ENCODE peak calls at places on chromosomes 2 and 18, in eight cellular contexts. One of them, this sample, is unnamed.

GRCh38 chr2:238914648-238915015 is 66.7 kb downstream of the TWIST2 start:
- DNase-seq in cardiac fibroblast: peak
- DNase-seq in AG04450: no peak
- DNase-seq in fibroblast of pulmonary artery: peak
- DNase-seq in dorsolateral prefrontal cortex: no peak
- DNase-seq in RWPE1: peak
- DNase-seq in WTC11: no peak
- DNase-seq in GM12865: no peak
- DNase-seq in this sample: no peak

GRCh38 chr2:185477452-185477851 is 261.2 kb upstream of the FSIP2 start:
- DNase-seq in dorsolateral prefrontal cortex: no peak
- DNase-seq in GM12865: no peak
- DNase-seq in RWPE1: no peak
- DNase-seq in WTC11: no peak
- DNase-seq in fibroblast of pulmonary artery: no peak
- DNase-seq in cardiac fibroblast: no peak
- DNase-seq in AG04450: no peak
- DNase-seq in this sample: no peak

GRCh38 chr2:188773075-188773474 is 201.1 kb upstream of the COL3A1 start:
- DNase-seq in WTC11: no peak
- DNase-seq in cardiac fibroblast: peak
- DNase-seq in RWPE1: peak
- DNase-seq in dorsolateral prefrontal cortex: no peak
- DNase-seq in GM12865: no peak
- DNase-seq in fibroblast of pulmonary artery: peak
- DNase-seq in AG04450: no peak
- DNase-seq in this sample: no peak

GRCh38 chr18:65768379-65768778 is 17.6 kb downstream of the CDH7 start:
- DNase-seq in GM12865: no peak
- DNase-seq in WTC11: no peak
- DNase-seq in AG04450: no peak
- DNase-seq in fibroblast of pulmonary artery: no peak
- DNase-seq in dorsolateral prefrontal cortex: no peak
- DNase-seq in RWPE1: no peak
- DNase-seq in cardiac fibroblast: no peak
- DNase-seq in this sample: no peak

GRCh38 chr2:241908686-241909420 is 39.3 kb downstream of the RTP5 start:
- DNase-seq in GM12865: no peak
- DNase-seq in dorsolateral prefrontal cortex: no peak
- DNase-seq in RWPE1: no peak
- DNase-seq in fibroblast of pulmonary artery: no peak
- DNase-seq in cardiac fibroblast: no peak
- DNase-seq in AG04450: no peak
- DNase-seq in WTC11: no peak
- DNase-seq in this sample: no peak

GRCh38 chr2:135004005-135004746 is 43.1 kb downstream of the MAP3K19 start:
- DNase-seq in AG04450: peak
- DNase-seq in RWPE1: peak
- DNase-seq in GM12865: peak
- DNase-seq in WTC11: peak
- DNase-seq in fibroblast of pulmonary artery: peak
- DNase-seq in dorsolateral prefrontal cortex: peak
- DNase-seq in cardiac fibroblast: peak
- DNase-seq in this sample: peak

GRCh38 chr2:234291765-234292204 is 205.1 kb downstream of the ARL4C start:
- DNase-seq in GM12865: peak
- DNase-seq in fibroblast of pulmonary artery: peak
- DNase-seq in AG04450: no peak
- DNase-seq in RWPE1: no peak
- DNase-seq in WTC11: no peak
- DNase-seq in dorsolateral prefrontal cortex: no peak
- DNase-seq in cardiac fibroblast: peak
- DNase-seq in this sample: no peak

GRCh38 chr2:37585982-37586621 is 85.3 kb downstream of the CDC42EP3 start:
- DNase-seq in WTC11: no peak
- DNase-seq in cardiac fibroblast: peak
- DNase-seq in AG04450: no peak
- DNase-seq in GM12865: peak
- DNase-seq in fibroblast of pulmonary artery: peak
- DNase-seq in RWPE1: peak
- DNase-seq in dorsolateral prefrontal cortex: peak
- DNase-seq in this sample: no peak

GRCh38 chr2:143946436-143947385 is 573.2 kb downstream of the ZEB2 start:
- DNase-seq in cardiac fibroblast: no peak
- DNase-seq in GM12865: no peak
- DNase-seq in AG04450: no peak
- DNase-seq in RWPE1: no peak
- DNase-seq in fibroblast of pulmonary artery: no peak
- DNase-seq in WTC11: no peak
- DNase-seq in dorsolateral prefrontal cortex: peak
- DNase-seq in this sample: no peak

GRCh38 chr2:8580316-8581047 is 101.4 kb upstream of the ID2 start:
- DNase-seq in dorsolateral prefrontal cortex: no peak
- DNase-seq in WTC11: no peak
- DNase-seq in cardiac fibroblast: no peak
- DNase-seq in fibroblast of pulmonary artery: no peak
- DNase-seq in AG04450: no peak
- DNase-seq in RWPE1: no peak
- DNase-seq in GM12865: no peak
- DNase-seq in this sample: no peak

GRCh38 chr18:68757121-68757520 is 40.8 kb upstream of the CCDC102B start:
- DNase-seq in dorsolateral prefrontal cortex: no peak
- DNase-seq in fibroblast of pulmonary artery: peak
- DNase-seq in GM12865: no peak
- DNase-seq in AG04450: no peak
- DNase-seq in RWPE1: no peak
- DNase-seq in WTC11: no peak
- DNase-seq in cardiac fibroblast: no peak
- DNase-seq in this sample: no peak

GRCh38 chr18:48228301-48228715 is 180.9 kb downstream of the ZBTB7C start:
- DNase-seq in cardiac fibroblast: peak
- DNase-seq in dorsolateral prefrontal cortex: no peak
- DNase-seq in AG04450: no peak
- DNase-seq in RWPE1: peak
- DNase-seq in WTC11: no peak
- DNase-seq in GM12865: no peak
- DNase-seq in fibroblast of pulmonary artery: peak
- DNase-seq in this sample: no peak

GRCh38 chr18:79248495-79249078 is 147.1 kb upstream of the NFATC1 start:
- DNase-seq in fibroblast of pulmonary artery: peak
- DNase-seq in cardiac fibroblast: peak
- DNase-seq in GM12865: no peak
- DNase-seq in AG04450: no peak
- DNase-seq in RWPE1: no peak
- DNase-seq in WTC11: no peak
- DNase-seq in dorsolateral prefrontal cortex: no peak
- DNase-seq in this sample: no peak

GRCh38 chr2:177075254-177075653 is 137.3 kb upstream of the HNRNPA3 start:
- DNase-seq in RWPE1: no peak
- DNase-seq in cardiac fibroblast: no peak
- DNase-seq in fibroblast of pulmonary artery: no peak
- DNase-seq in AG04450: no peak
- DNase-seq in WTC11: no peak
- DNase-seq in dorsolateral prefrontal cortex: no peak
- DNase-seq in GM12865: no peak
- DNase-seq in this sample: no peak

GRCh38 chr18:8661754-8662573 is 43.4 kb upstream of the MTCL1 start:
- DNase-seq in WTC11: peak
- DNase-seq in dorsolateral prefrontal cortex: no peak
- DNase-seq in GM12865: no peak
- DNase-seq in fibroblast of pulmonary artery: peak
- DNase-seq in RWPE1: peak
- DNase-seq in cardiac fibroblast: peak
- DNase-seq in AG04450: no peak
- DNase-seq in this sample: peak

GRCh38 chr2:128988326-128988725 is 669.7 kb upstream of the HS6ST1 start:
- DNase-seq in dorsolateral prefrontal cortex: no peak
- DNase-seq in WTC11: no peak
- DNase-seq in fibroblast of pulmonary artery: no peak
- DNase-seq in cardiac fibroblast: no peak
- DNase-seq in GM12865: no peak
- DNase-seq in RWPE1: no peak
- DNase-seq in AG04450: no peak
- DNase-seq in this sample: no peak

GRCh38 chr2:105570757-105571156 is 171.9 kb upstream of the FHL2 start:
- DNase-seq in cardiac fibroblast: no peak
- DNase-seq in GM12865: no peak
- DNase-seq in AG04450: no peak
- DNase-seq in RWPE1: no peak
- DNase-seq in dorsolateral prefrontal cortex: no peak
- DNase-seq in WTC11: no peak
- DNase-seq in fibroblast of pulmonary artery: no peak
- DNase-seq in this sample: no peak

GRCh38 chr18:63205791-63206252 is 113.7 kb downstream of the BCL2 start:
- DNase-seq in RWPE1: no peak
- DNase-seq in GM12865: peak
- DNase-seq in AG04450: no peak
- DNase-seq in WTC11: no peak
- DNase-seq in fibroblast of pulmonary artery: no peak
- DNase-seq in cardiac fibroblast: no peak
- DNase-seq in dorsolateral prefrontal cortex: no peak
- DNase-seq in this sample: no peak

GRCh38 chr2:4673025-4673489 is 969.7 kb downstream of the DCDC2C start:
- DNase-seq in AG04450: no peak
- DNase-seq in cardiac fibroblast: no peak
- DNase-seq in RWPE1: no peak
- DNase-seq in fibroblast of pulmonary artery: no peak
- DNase-seq in dorsolateral prefrontal cortex: no peak
- DNase-seq in GM12865: no peak
- DNase-seq in WTC11: no peak
- DNase-seq in this sample: no peak

GRCh38 chr2:173290518-173290917 is 64.2 kb upstream of the CDCA7 start:
- DNase-seq in WTC11: no peak
- DNase-seq in RWPE1: no peak
- DNase-seq in GM12865: no peak
- DNase-seq in cardiac fibroblast: no peak
- DNase-seq in dorsolateral prefrontal cortex: no peak
- DNase-seq in fibroblast of pulmonary artery: no peak
- DNase-seq in AG04450: no peak
- DNase-seq in this sample: no peak

GRCh38 chr2:101805146-101806088 is 107.9 kb downstream of the MAP4K4 start:
- DNase-seq in fibroblast of pulmonary artery: peak
- DNase-seq in GM12865: no peak
- DNase-seq in RWPE1: no peak
- DNase-seq in AG04450: no peak
- DNase-seq in cardiac fibroblast: peak
- DNase-seq in WTC11: no peak
- DNase-seq in dorsolateral prefrontal cortex: no peak
- DNase-seq in this sample: no peak

GRCh38 chr2:154452906-154453493 is 245.5 kb upstream of the KCNJ3 start:
- DNase-seq in dorsolateral prefrontal cortex: no peak
- DNase-seq in GM12865: peak
- DNase-seq in cardiac fibroblast: peak
- DNase-seq in RWPE1: peak
- DNase-seq in WTC11: no peak
- DNase-seq in AG04450: no peak
- DNase-seq in fibroblast of pulmonary artery: peak
- DNase-seq in this sample: no peak

DNA sequence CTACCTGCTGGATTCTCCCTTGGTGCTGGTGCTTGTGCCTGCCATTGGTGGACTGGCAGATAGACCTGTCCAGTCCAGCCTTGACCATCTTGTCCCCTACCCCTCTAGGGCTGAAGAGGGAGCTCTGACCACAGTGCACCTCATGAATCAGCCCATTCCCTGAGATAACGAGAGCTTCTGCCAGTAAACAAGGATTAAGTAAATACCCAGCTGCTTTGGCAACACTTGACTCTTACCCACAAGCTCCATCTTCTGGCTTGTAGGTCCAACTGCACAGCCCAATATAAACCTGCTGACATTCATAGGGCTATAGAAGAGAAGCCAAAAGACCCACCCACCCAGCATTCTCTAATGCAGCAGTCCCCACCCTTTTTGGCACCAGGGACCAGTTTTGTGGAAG is 186.4 kb downstream of the PIK3C3 start:
- DNase-seq in GM12865: no peak
- DNase-seq in fibroblast of pulmonary artery: no peak
- DNase-seq in cardiac fibroblast: no peak
- DNase-seq in RWPE1: no peak
- DNase-seq in AG04450: no peak
- DNase-seq in dorsolateral prefrontal cortex: no peak
- DNase-seq in WTC11: no peak
- DNase-seq in this sample: no peak
- TF ChIP-seq CTCF in GM12865: no peak
- TF ChIP-seq CTCF in fibroblast of pulmonary artery: no peak
- TF ChIP-seq CTCF in cardiac fibroblast: no peak
- TF ChIP-seq CTCF in RWPE1: no peak
- TF ChIP-seq CTCF in AG04450: no peak
- TF ChIP-seq CTCF in dorsolateral prefrontal cortex: no peak
- TF ChIP-seq CTCF in WTC11: no peak
- TF ChIP-seq CTCF in this sample: no peak

GRCh38 chr2:138564586-138565250 is 63.1 kb downstream of the SPOPL start:
- DNase-seq in dorsolateral prefrontal cortex: no peak
- DNase-seq in cardiac fibroblast: no peak
- DNase-seq in GM12865: no peak
- DNase-seq in RWPE1: peak
- DNase-seq in AG04450: no peak
- DNase-seq in fibroblast of pulmonary artery: no peak
- DNase-seq in WTC11: no peak
- DNase-seq in this sample: no peak
- TF ChIP-seq CTCF in dorsolateral prefrontal cortex: no peak
- TF ChIP-seq CTCF in cardiac fibroblast: no peak
- TF ChIP-seq CTCF in GM12865: no peak
- TF ChIP-seq CTCF in RWPE1: no peak
- TF ChIP-seq CTCF in AG04450: no peak
- TF ChIP-seq CTCF in fibroblast of pulmonary artery: no peak
- TF ChIP-seq CTCF in WTC11: no peak
- TF ChIP-seq CTCF in this sample: no peak

DNA sequence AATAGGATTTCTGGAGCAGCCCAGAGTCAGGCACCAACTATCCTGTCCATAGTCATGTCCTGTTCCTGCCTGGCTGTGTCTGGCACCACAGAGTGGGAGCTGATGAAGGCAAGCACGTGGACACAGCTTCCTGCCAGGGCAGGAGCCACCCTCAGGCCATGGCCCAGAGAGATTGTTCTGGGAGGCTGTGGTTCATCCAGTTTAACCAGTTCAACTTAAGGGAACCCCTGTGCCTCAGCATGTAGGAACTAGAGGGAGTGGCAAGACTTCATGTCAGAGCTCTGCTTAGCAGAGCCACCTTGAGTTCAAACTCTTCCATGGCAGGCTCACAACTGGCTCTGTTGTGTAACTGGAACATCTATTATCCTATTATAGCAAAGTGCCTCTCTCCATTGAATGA is 73.2 kb upstream of the NCKAP5 start:
- DNase-seq in GM12865: no peak
- DNase-seq in RWPE1: peak
- DNase-seq in dorsolateral prefrontal cortex: peak
- DNase-seq in cardiac fibroblast: peak
- DNase-seq in fibroblast of pulmonary artery: no peak
- DNase-seq in WTC11: peak
- DNase-seq in AG04450: no peak
- DNase-seq in this sample: no peak
- TF ChIP-seq CTCF in GM12865: no peak
- TF ChIP-seq CTCF in RWPE1: no peak
- TF ChIP-seq CTCF in dorsolateral prefrontal cortex: peak
- TF ChIP-seq CTCF in cardiac fibroblast: peak
- TF ChIP-seq CTCF in fibroblast of pulmonary artery: peak
- TF ChIP-seq CTCF in WTC11: no peak
- TF ChIP-seq CTCF in AG04450: peak
- TF ChIP-seq CTCF in this sample: no peak

GRCh38 chr2:74461187-74462053 is 3.2 kb downstream of the WBP1 start:
- DNase-seq in dorsolateral prefrontal cortex: no peak
- DNase-seq in fibroblast of pulmonary artery: no peak
- DNase-seq in RWPE1: no peak
- DNase-seq in cardiac fibroblast: peak
- DNase-seq in AG04450: no peak
- DNase-seq in GM12865: no peak
- DNase-seq in WTC11: peak
- DNase-seq in this sample: peak
- TF ChIP-seq CTCF in dorsolateral prefrontal cortex: no peak
- TF ChIP-seq CTCF in fibroblast of pulmonary artery: peak
- TF ChIP-seq CTCF in RWPE1: no peak
- TF ChIP-seq CTCF in cardiac fibroblast: peak
- TF ChIP-seq CTCF in AG04450: peak
- TF ChIP-seq CTCF in GM12865: peak
- TF ChIP-seq CTCF in WTC11: peak
- TF ChIP-seq CTCF in this sample: no peak

This sample was measured in endothelial cell.